ENCODE peak calls at places on chromosomes 11 and 22, in five cellular contexts. M is CD4-positive, alpha-beta T cell; D is transverse colon; H is astrocyte; W is PC-9. Z is an unnamed sample.

GRCh38 chr11:121426476-121427454 is 25.3 kb upstream of the SORL1 start:
- DNase-seq in M (peak; percentile 45), D (peak; percentile 56), H (no peak), W (no peak), Z (no peak)

GRCh38 chr11:62491571-62492329 is 54.9 kb downstream of the AHNAK start:
- DNase-seq in M (no peak), D (no peak), H (no peak), W (no peak), Z (no peak)

GRCh38 chr22:29947410-29948387 is 64.7 kb downstream of the MTMR3 start:
- DNase-seq in M (no peak), D (no peak), H (peak; percentile 67), W (no peak), Z (no peak)

GRCh38 chr11:65417221-65417701 is 5.3 kb upstream of the NEAT1 start:
- DNase-seq in M (no peak), D (peak; percentile 49), H (no peak), W (no peak), Z (peak; percentile 64)

GRCh38 chr11:44565746-44566558 is 489 bp downstream of the CD82 start:
- DNase-seq in M (no peak), D (no peak), H (no peak), W (no peak), Z (no peak)

GRCh38 chr11:65592840-65593517 is 2.6 kb downstream of the KCNK7 start:
- DNase-seq in M (no peak), D (no peak), H (no peak), W (no peak), Z (no peak)

GRCh38 chr11:78737891-78738290 is 163.2 kb upstream of the NARS2 start:
- DNase-seq in M (no peak), D (no peak), H (peak; percentile 7), W (no peak), Z (no peak)

GRCh38 chr22:20602589-20603164 is 95.3 kb downstream of the MED15 start:
- DNase-seq in M (no peak), D (no peak), H (no peak), W (no peak), Z (no peak)

GRCh38 chr11:60211206-60211605 is 28.3 kb upstream of the MS4A6A start:
- DNase-seq in M (no peak), D (no peak), H (no peak), W (no peak), Z (no peak)

GRCh38 chr11:9153651-9154050 is 62.3 kb upstream of the SCUBE2 start:
- DNase-seq in M (no peak), D (no peak), H (no peak), W (no peak), Z (no peak)

GRCh38 chr11:35632301-35632700 is 14.0 kb downstream of the FJX1 start:
- DNase-seq in M (no peak), D (no peak), H (peak; percentile 27), W (no peak), Z (no peak)

GRCh38 chr11:134373591-134374052 is 38.4 kb downstream of the B3GAT1 start:
- DNase-seq in M (no peak), D (no peak), H (no peak), W (no peak), Z (no peak)

GRCh38 chr11:13012037-13012693 is 3.0 kb downstream of the RASSF10 start:
- DNase-seq in M (no peak), D (no peak), H (no peak), W (no peak), Z (no peak)

GRCh38 chr22:20979243-20979809 is 2.8 kb upstream of the LZTR1 start:
- DNase-seq in M (peak; percentile 60), D (peak; percentile 81), H (peak; percentile 78), W (no peak), Z (no peak)

GRCh38 chr11:61541568-61541967 is 33.0 kb downstream of the LRRC10B start:
- DNase-seq in M (no peak), D (no peak), H (peak; percentile 36), W (no peak), Z (no peak)

GRCh38 chr11:62104816-62105610 is 18.8 kb upstream of the INCENP start:
- DNase-seq in M (no peak), D (no peak), H (peak; percentile 27), W (no peak), Z (no peak)

GRCh38 chr11:34997872-34998548 is 81.6 kb downstream of the PDHX start:
- DNase-seq in M (no peak), D (no peak), H (no peak), W (peak; percentile 71), Z (no peak)

GRCh38 chr11:95299078-95299611 is 68.1 kb upstream of the SESN3 start:
- DNase-seq in M (no peak), D (no peak), H (peak; percentile 81), W (no peak), Z (no peak)

GRCh38 chr11:8963569-8964323 is 496 bp downstream of the TMEM9B start:
- DNase-seq in M (peak; percentile 72), D (peak; percentile 90), H (peak; percentile 44), W (peak; percentile 68), Z (peak; percentile 77)

GRCh38 chr22:21054046-21054713 is 8.4 kb downstream of the LRRC74B start:
- DNase-seq in M (no peak), D (no peak), H (no peak), W (no peak), Z (no peak)

GRCh38 chr11:10233581-10233980 is 60.4 kb downstream of the SBF2 start:
- DNase-seq in M (no peak), D (no peak), H (peak; percentile 91), W (peak; percentile 58), Z (no peak)

GRCh38 chr22:46027219-46028068 is 50.5 kb upstream of the WNT7B start:
- DNase-seq in M (no peak), D (peak; percentile 85), H (no peak), W (no peak), Z (no peak)

GRCh38 chr11:117366183-117366582 is 38.5 kb downstream of the CEP164 start:
- DNase-seq in M (no peak), D (no peak), H (no peak), W (no peak), Z (no peak)

GRCh38 chr11:29260939-29261705 is 755.7 kb downstream of the KCNA4 start:
- DNase-seq in M (no peak), D (no peak), H (peak; percentile 59), W (peak; percentile 80), Z (no peak)

GRCh38 chr11:2571598-2572281 is 126.9 kb downstream of the KCNQ1 start:
- DNase-seq in M (no peak), D (no peak), H (no peak), W (no peak), Z (no peak)

GRCh38 chr11:2883717-2884423 is 1.7 kb downstream of the CDKN1C start:
- DNase-seq in M (no peak), D (no peak), H (no peak), W (no peak), Z (no peak)

GRCh38 chr11:14764899-14765527 is 121.4 kb downstream of the PDE3B start:
- DNase-seq in M (peak; percentile 35), D (no peak), H (peak; percentile 80), W (no peak), Z (peak; percentile 59)

GRCh38 chr22:20514658-20515406 is 7.4 kb downstream of the MED15 start:
- DNase-seq in M (no peak), D (no peak), H (peak; percentile 85), W (no peak), Z (no peak)

GRCh38 chr11:70423523-70424505 is 25.5 kb downstream of the CTTN start:
- DNase-seq in M (peak; percentile 9), D (no peak), H (peak; percentile 90), W (peak; percentile 49), Z (no peak)

GRCh38 chr11:68447015-68447801 is 13.3 kb upstream of the PPP6R3 start:
- DNase-seq in M (peak; percentile 74), D (peak; percentile 83), H (no peak), W (peak; percentile 54), Z (peak; percentile 72)

GRCh38 chr11:73972187-73972586 is 10.5 kb downstream of the UCP2 start:
- DNase-seq in M (no peak), D (no peak), H (no peak), W (no peak), Z (no peak)

GRCh38 chr11:61688368-61689163 is 8.4 kb downstream of the DAGLA start:
- DNase-seq in M (no peak), D (peak; percentile 83), H (peak; percentile 33), W (no peak), Z (no peak)

GRCh38 chr11:6663794-6664478 is 8.3 kb upstream of the DCHS1 start:
- DNase-seq in M (no peak), D (no peak), H (no peak), W (no peak), Z (no peak)

GRCh38 chr11:84837402-84838069 is 789.6 kb downstream of the DLG2 start:
- DNase-seq in M (no peak), D (no peak), H (no peak), W (no peak), Z (no peak)

GRCh38 chr22:39356464-39356863 is 6.7 kb downstream of the SYNGR1 start:
- DNase-seq in M (no peak), D (no peak), H (no peak), W (no peak), Z (no peak)

GRCh38 chr11:1747753-1748466 is 2.5 kb downstream of the IFITM10 start:
- DNase-seq in M (no peak), D (no peak), H (no peak), W (no peak), Z (no peak)

DNA sequence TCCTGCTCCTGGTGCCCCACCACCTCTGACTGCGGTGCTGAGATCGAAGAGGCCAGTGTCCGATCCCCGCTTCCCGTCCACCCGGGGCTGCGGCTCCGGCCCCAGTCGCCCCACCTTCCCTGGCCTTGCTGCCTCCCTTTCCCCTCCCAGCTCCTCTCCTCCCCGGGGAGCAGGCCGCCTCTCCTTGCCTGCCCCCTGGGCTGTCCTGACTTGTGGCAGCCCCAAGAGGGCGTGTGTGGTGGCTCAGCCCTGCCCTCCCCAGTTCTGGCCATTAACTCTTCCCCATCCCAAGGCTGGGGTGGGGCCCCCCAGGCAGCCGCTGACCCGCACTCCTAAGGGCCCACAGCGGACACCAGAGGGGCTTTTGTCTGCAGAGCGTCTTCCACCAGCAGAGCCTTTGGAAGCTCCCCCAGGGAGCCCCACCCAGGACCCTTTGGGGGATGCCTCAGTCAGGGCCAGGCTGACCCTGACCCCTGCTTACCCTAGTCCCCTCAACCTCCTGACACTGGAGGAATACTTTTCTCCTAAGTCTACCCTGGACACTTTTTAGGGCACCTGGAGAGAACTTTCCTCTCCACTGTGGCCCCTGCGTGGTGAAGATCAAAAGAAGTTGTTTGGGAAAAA is 16.7 kb downstream of the RTN4RL2 start:
- DNase-seq in M (no peak), D (peak; percentile 59), H (peak; percentile 6), W (peak; percentile 64), Z (no peak)
- TF ChIP-seq CTCF in M (peak; percentile 59), D (peak; percentile 41), H (no peak), W (peak; percentile 76), Z (no peak)

GRCh38 chr11:114081641-114082414 is 22.3 kb downstream of the ZBTB16 start:
- DNase-seq in M (no peak), D (no peak), H (peak; percentile 66), W (no peak), Z (no peak)
- H3K9me3 ChIP-seq in M (no peaks in the 10 kb centered on the region), D (no peaks in the 10 kb centered on the region), H (no peaks in the 10 kb centered on the region), W (no peaks in the 10 kb centered on the region), Z (no peaks in the 10 kb centered on the region)

DNA sequence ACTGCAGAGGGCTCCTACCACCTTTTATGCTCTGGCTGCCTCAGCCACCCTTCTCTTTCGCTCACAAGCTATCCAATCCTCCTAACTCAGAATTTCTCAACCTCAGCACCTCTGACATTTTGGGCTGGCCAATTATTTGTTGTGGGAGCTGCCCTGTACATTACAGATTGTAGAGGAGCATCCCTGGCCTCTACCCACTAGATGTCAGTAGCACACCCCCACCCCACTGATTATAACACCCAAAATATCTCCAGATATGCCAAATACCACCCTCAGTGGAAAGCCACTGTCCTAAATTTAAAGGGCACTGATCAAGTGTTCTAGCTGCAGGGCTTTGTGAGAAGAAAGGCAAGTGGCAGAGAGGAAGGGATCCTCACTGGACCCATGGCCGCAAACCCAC is 443.1 kb downstream of the SOX6 start:
- DNase-seq in M (no peak), D (no peak), H (no peak), W (no peak), Z (no peak)
- TF ChIP-seq CTCF in M (no peak), D (no peak), H (no peak), W (no peak), Z (peak; percentile 16)

GRCh38 chr11:114615448-114616361 is 20.1 kb upstream of the NXPE4 start:
- DNase-seq in M (no peak), D (no peak), H (no peak), W (no peak), Z (no peak)
- H3K9me3 ChIP-seq in M (no peaks in the 10 kb centered on the region), D (no peaks in the 10 kb centered on the region), H (peaks cover 33% of the 10 kb centered on the region), W (no peaks in the 10 kb centered on the region), Z (peaks cover 63% of the 10 kb centered on the region)

Z was measured in DND-41.